ENCODE peak calls at places on chromosome 18, in six cellular contexts. E is T-helper 2 cell, J is NCI-H1092, W is upper lobe of right lung, D is heart right ventricle, P is Calu3. U is an unnamed sample.

GRCh38 chr18:53971331-53971730 is 253.1 kb downstream of the MBD2 start:
- DNase-seq in E (no peak), P (no peak), D (no peak), W (no peak), J (no peak), U (no peak)

GRCh38 chr18:5542393-5543035 is 1.3 kb downstream of the EPB41L3 start:
- DNase-seq in W (peak), D (peak), P (no peak), E (no peak), J (no peak), U (peak)

GRCh38 chr18:58402247-58402646 is 226.6 kb downstream of the ALPK2 start:
- DNase-seq in W (no peak), P (no peak), E (no peak), D (no peak), J (no peak), U (peak)

GRCh38 chr18:46398005-46398404 is 259.0 kb downstream of the LOXHD1 start:
- DNase-seq in W (no peak), E (no peak), J (no peak), P (no peak), D (no peak), U (no peak)

GRCh38 chr18:31143025-31143424 is 19.6 kb downstream of the DSC1 start:
- DNase-seq in W (no peak), J (no peak), P (no peak), E (no peak), D (no peak), U (no peak)

GRCh38 chr18:43393174-43393573 is 115.9 kb upstream of the SYT4 start:
- DNase-seq in D (no peak), E (no peak), J (no peak), P (no peak), W (no peak), U (no peak)

GRCh38 chr18:46002934-46003333 is 35.8 kb upstream of the EPG5 start:
- DNase-seq in J (no peak), P (no peak), W (no peak), E (no peak), D (no peak), U (no peak)

GRCh38 chr18:37393945-37394609 is 171.5 kb downstream of the CELF4 start:
- DNase-seq in J (peak), W (peak), E (no peak), P (peak), D (peak), U (peak)

GRCh38 chr18:49520661-49521145 is 33.7 kb upstream of the C18orf32 start:
- DNase-seq in E (no peak), P (no peak), D (no peak), W (no peak), J (no peak), U (no peak)

GRCh38 chr18:25650201-25650941 is 298.4 kb upstream of the ZNF521 start:
- DNase-seq in W (no peak), E (no peak), D (no peak), P (no peak), J (no peak), U (no peak)

GRCh38 chr18:49048361-49048760 is 97.6 kb upstream of the SMAD7 start:
- DNase-seq in J (no peak), D (no peak), E (no peak), W (no peak), P (no peak), U (no peak)

GRCh38 chr18:46324556-46324955 is 220.4 kb downstream of the HAUS1 start:
- DNase-seq in P (peak), W (no peak), D (no peak), E (no peak), J (no peak), U (no peak)

GRCh38 chr18:41767960-41768359 is 187.1 kb upstream of the PIK3C3 start:
- DNase-seq in P (no peak), D (no peak), W (no peak), E (no peak), J (no peak), U (no peak)

GRCh38 chr18:39935598-39935997 is 2019.4 kb upstream of the PIK3C3 start:
- DNase-seq in D (no peak), J (no peak), E (no peak), W (no peak), P (no peak), U (no peak)

GRCh38 chr18:25630682-25631081 is 278.7 kb upstream of the ZNF521 start:
- DNase-seq in D (no peak), P (no peak), W (no peak), J (no peak), E (no peak), U (no peak)

GRCh38 chr18:46224181-46224775 is 120.1 kb downstream of the HAUS1 start:
- DNase-seq in P (no peak), W (no peak), E (no peak), D (no peak), J (no peak), U (no peak)

GRCh38 chr18:28478531-28478930 is 301.6 kb upstream of the CDH2 start:
- DNase-seq in P (no peak), D (no peak), J (no peak), W (no peak), E (no peak), U (no peak)

GRCh38 chr18:44884446-44884845 is 203.8 kb downstream of the SETBP1 start:
- DNase-seq in E (no peak), P (no peak), W (no peak), D (no peak), J (no peak), U (no peak)

GRCh38 chr18:27249933-27250332 is 64.8 kb upstream of the CHST9 start:
- DNase-seq in W (no peak), J (no peak), D (no peak), P (no peak), E (no peak), U (no peak)

GRCh38 chr18:58362829-58363231 is 266.1 kb downstream of the ALPK2 start:
- DNase-seq in E (no peak), P (no peak), D (no peak), W (no peak), J (no peak), U (no peak)

GRCh38 chr18:50312296-50313030 is 25.0 kb upstream of the CXXC1 start:
- DNase-seq in J (no peak), D (no peak), W (no peak), P (no peak), E (no peak), U (no peak)

GRCh38 chr18:9147440-9148238 is 11.1 kb downstream of the ANKRD12 start:
- DNase-seq in J (peak), E (no peak), W (no peak), P (peak), D (peak), U (peak)

GRCh38 chr18:23626451-23627279 is 36.0 kb downstream of the ANKRD29 start:
- DNase-seq in J (no peak), P (no peak), D (no peak), E (no peak), W (no peak), U (no peak)